ENCODE peak calls at places on chromosomes 12 and 14, in five cellular contexts. Y is H1, Q is DMS53, A is HEK293T, L is mucosa of gallbladder. J is an unnamed sample.

GRCh38 chr12:6667559-6668210 is 4.8 kb upstream of the ING4 start:
- DNase-seq in Q (peak), A (no peak), Y (no peak), L (no peak), J (no peak)

GRCh38 chr14:49982082-49982481 is 89.2 kb downstream of the ARF6 start:
- DNase-seq in Q (no peak), A (no peak), L (no peak), Y (no peak), J (no peak)

GRCh38 chr14:67650694-67651093 is 23.7 kb downstream of the VTI1B start:
- DNase-seq in A (no peak), L (no peak), Q (no peak), Y (no peak), J (no peak)

GRCh38 chr12:107748472-107748871 is 12.5 kb downstream of the PRDM4 start:
- DNase-seq in Y (no peak), Q (no peak), L (no peak), A (no peak), J (no peak)

GRCh38 chr14:20302042-20302761 is 3.5 kb downstream of the TTC5 start:
- DNase-seq in A (no peak), Q (no peak), Y (no peak), L (no peak), J (no peak)

GRCh38 chr12:86134571-86134970 is 121.6 kb downstream of the MGAT4C start:
- DNase-seq in L (no peak), Q (no peak), A (no peak), Y (no peak), J (no peak)

GRCh38 chr12:67067453-67068203 is 201.5 kb upstream of the CAND1 start:
- DNase-seq in Q (peak), A (no peak), L (no peak), Y (peak), J (no peak)

GRCh38 chr12:53023-53734 is 13.4 kb upstream of the IQSEC3 start:
- DNase-seq in Y (no peak), A (no peak), L (no peak), Q (no peak), J (no peak)

GRCh38 chr12:49088932-49089330 is 5.7 kb downstream of the DHH start:
- DNase-seq in A (no peak), L (no peak), Y (peak), Q (no peak), J (no peak)

GRCh38 chr12:116878567-116879508 is 2.4 kb downstream of the HRK start:
- DNase-seq in L (no peak), A (peak), Q (peak), Y (peak), J (no peak)

GRCh38 chr14:54703724-54704123 is 136.8 kb downstream of the SAMD4A start:
- DNase-seq in Y (no peak), A (no peak), Q (no peak), L (no peak), J (no peak)

GRCh38 chr12:111429760-111430417 is 24.2 kb downstream of the SH2B3 start:
- DNase-seq in A (no peak), L (no peak), Y (no peak), Q (no peak), J (no peak)

GRCh38 chr12:46832084-46832704 is 6.4 kb upstream of the SLC38A4 start:
- DNase-seq in Q (peak), Y (peak), L (no peak), A (no peak), J (no peak)

GRCh38 chr12:109545826-109546225 is 27.5 kb downstream of the MMAB start:
- DNase-seq in Y (no peak), A (no peak), Q (no peak), L (no peak), J (no peak)

GRCh38 chr14:32372154-32372553 is 43.1 kb downstream of the AKAP6 start:
- DNase-seq in A (no peak), Y (no peak), L (no peak), Q (no peak), J (no peak)